ENCODE peak calls at places on chromosomes 4 and X, in five cellular contexts. O is dorsolateral prefrontal cortex, Z is BJ, G is psoas muscle, B is esophagus muscularis mucosa. T is an unnamed sample.

GRCh38 chrX:155893513-155893912 is 12.4 kb downstream of the VAMP7 start:
- DNase-seq in G (no peak), B (no peak), O (no peak), Z (no peak), T (no peak)

GRCh38 chrX:39772057-39772832 is 325.5 kb downstream of the BCOR start:
- DNase-seq in O (no peak), Z (no peak), G (no peak), B (no peak), T (no peak)

GRCh38 chrX:48663241-48663640 is 20.4 kb upstream of the WAS start:
- DNase-seq in B (no peak), O (no peak), G (no peak), Z (no peak), T (no peak)

GRCh38 chrX:82732861-82733260 is 775.2 kb upstream of the POU3F4 start:
- DNase-seq in B (no peak), O (no peak), G (no peak), Z (no peak), T (no peak)

GRCh38 chr4:37803348-37803973 is 23.0 kb upstream of the PGM2 start:
- DNase-seq in G (no peak), Z (peak), O (no peak), B (no peak), T (no peak)

GRCh38 chrX:2632533-2633504 is 58.3 kb upstream of the CD99 start:
- DNase-seq in G (no peak), B (no peak), O (no peak), Z (no peak), T (no peak)

GRCh38 chr4:67575232-67575888 is 16.8 kb downstream of the STAP1 start:
- DNase-seq in G (no peak), Z (no peak), O (no peak), B (no peak), T (no peak)

GRCh38 chrX:103398321-103398937 is 22.1 kb downstream of the BEX3 start:
- DNase-seq in B (no peak), G (no peak), O (no peak), Z (peak), T (peak)

GRCh38 chr4:54879576-54879975 is 221.8 kb downstream of the KIT start:
- DNase-seq in O (no peak), Z (no peak), G (no peak), B (peak), T (peak)

GRCh38 chr4:10872833-10873517 is 188.4 kb upstream of the CLNK start:
- DNase-seq in O (no peak), G (no peak), B (no peak), Z (no peak), T (no peak)

GRCh38 chrX:101206471-101206870 is 13.1 kb upstream of the DRP2 start:
- DNase-seq in Z (no peak), B (no peak), O (no peak), G (no peak), T (no peak)

GRCh38 chr4:95124906-95125504 is 367.2 kb downstream of the BMPR1B start:
- DNase-seq in G (no peak), Z (no peak), B (no peak), O (no peak), T (no peak)
- TF ChIP-seq CTCF in G (peak), Z (peak), B (peak), O (peak), T (peak)

DNA sequence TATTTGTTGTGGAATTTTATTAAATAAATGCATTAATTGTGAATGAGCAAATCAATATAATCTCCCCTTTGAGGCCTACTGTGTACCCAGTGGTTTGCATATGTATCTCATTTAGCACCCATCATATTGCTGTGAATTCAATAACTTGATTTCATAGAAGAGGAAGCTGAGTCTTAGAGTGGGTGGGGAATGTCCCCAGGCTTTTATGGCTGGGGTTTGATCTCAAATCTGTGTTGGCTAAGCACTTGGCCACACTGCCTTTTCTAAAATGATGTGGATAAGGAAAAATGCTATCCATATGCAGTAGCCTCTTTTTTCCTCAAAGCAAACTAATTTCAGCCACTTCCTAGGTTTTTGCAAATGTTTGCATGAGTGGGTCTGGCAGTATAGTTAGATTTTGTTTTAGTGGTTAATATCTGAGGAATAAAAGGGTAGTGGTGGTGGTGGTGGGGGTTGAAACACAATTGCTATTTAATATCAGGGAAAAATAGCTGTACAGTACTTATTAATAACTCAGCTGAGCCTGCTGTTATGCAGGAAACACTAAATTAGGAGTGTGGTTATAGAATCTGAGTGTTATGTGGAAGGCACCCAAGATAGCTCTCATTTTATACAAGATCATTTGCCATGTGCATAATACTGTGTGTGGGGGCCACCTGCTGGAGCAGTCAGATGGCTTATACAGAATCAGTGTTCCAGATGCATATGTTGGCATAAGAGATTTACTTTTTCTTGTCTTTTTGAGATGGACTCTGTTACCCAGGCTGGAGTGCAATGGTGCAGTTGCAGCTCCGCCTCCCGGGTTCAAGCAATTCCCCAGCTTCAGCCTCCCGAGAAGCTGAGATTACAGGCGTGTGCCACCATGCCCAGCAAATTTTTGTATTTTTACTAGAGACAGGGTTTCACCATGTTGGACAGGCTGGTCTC is 108.0 kb downstream of the TMEM131L start:
- DNase-seq in Z (peak), G (peak), B (no peak), O (peak), T (peak)
- TF ChIP-seq CTCF in Z (peak), G (peak), B (peak), O (peak), T (peak)

GRCh38 chrX:68914337-68914989 is 85.6 kb downstream of the EFNB1 start:
- DNase-seq in O (no peak), Z (no peak), G (no peak), B (no peak), T (no peak)
- TF ChIP-seq CTCF in O (no peak), Z (no peak), G (no peak), B (no peak), T (no peak)

GRCh38 chr4:126768338-126768737 is 864.4 kb upstream of the INTU start:
- DNase-seq in B (no peak), O (no peak), G (no peak), Z (no peak), T (no peak)
- TF ChIP-seq CTCF in B (no peak), O (no peak), G (no peak), Z (no peak), T (no peak)

DNA sequence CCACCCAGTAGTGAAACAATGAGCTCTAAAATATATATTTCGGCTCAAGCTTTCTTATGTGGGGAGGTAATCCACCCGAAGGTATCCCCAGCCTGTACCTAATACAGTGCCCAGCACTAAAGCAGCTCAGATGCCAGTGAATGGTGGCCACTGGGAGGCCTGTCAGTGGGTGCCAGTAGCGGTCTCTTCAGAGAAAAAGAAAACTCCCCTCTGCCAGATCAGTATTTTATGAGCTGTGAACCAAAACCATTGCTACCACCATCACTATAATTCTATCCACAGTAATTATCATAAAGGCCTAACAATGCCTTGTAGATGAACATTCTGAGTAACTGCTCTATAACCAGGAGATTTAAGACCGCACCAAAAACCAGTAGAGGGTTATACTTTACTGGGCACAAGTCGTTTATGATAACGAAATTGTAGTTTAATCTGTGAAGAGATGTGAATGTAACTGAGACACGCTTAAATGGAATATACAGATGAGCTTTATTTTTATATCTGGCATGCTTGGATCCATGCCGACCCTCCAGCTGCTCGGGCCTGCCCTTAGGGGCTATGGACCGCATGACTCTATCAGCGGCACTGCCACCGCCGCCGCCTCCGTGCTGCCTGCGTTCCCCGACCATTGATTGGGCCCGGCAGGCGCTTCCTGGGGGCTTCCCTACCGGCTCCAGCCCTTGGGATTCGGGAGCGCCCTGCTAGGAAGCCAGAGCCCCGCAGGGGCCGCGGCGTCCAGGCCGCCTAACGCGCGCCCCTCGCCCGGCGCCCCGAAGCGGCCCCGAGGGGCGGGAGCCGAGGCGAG is 586 bp upstream of the NFKB1 start:
- DNase-seq in O (no peak), B (no peak), Z (no peak), G (peak), T (no peak)
- TF ChIP-seq CTCF in O (peak), B (no peak), Z (no peak), G (no peak), T (no peak)

T was measured in AG04449.